ENCODE peak calls at places on chromosomes 3 and 15, in nine cellular contexts. U, J, B, I, G, C, R, Y and P are unnamed samples.

GRCh38 chr15:75732206-75732808 is 19.7 kb upstream of the CSPG4 start:
- DNase-seq in U (no peak), J (no peak), B (no peak), I (no peak), G (peak), C (no peak), R (no peak), Y (no peak), P (no peak)

GRCh38 chr15:74651251-74651741 is 35.7 kb downstream of the CLK3 start:
- DNase-seq in U (no peak), J (no peak), B (no peak), I (peak), G (no peak), C (no peak), R (no peak), Y (no peak), P (no peak)

GRCh38 chr3:78927787-78928186 is 840.0 kb downstream of the ROBO1 start:
- DNase-seq in U (no peak), J (no peak), B (no peak), I (no peak), G (no peak), C (no peak), R (no peak), Y (no peak), P (no peak)

GRCh38 chr3:34033840-34034239 is 235.4 kb downstream of the PDCD6IP start:
- DNase-seq in U (no peak), J (no peak), B (no peak), I (no peak), G (no peak), C (no peak), R (no peak), Y (no peak), P (no peak)

GRCh38 chr3:112397529-112397928 is 64.6 kb downstream of the CD200 start:
- DNase-seq in U (no peak), J (no peak), B (no peak), I (peak), G (no peak), C (no peak), R (no peak), Y (no peak), P (no peak)

GRCh38 chr3:67617518-67617917 is 36.9 kb downstream of the SUCLG2 start:
- DNase-seq in U (no peak), J (no peak), B (no peak), I (no peak), G (no peak), C (no peak), R (no peak), Y (no peak), P (no peak)

GRCh38 chr15:81292516-81293001 is 31.4 kb downstream of the STARD5 start:
- DNase-seq in U (no peak), J (peak), B (no peak), I (no peak), G (no peak), C (no peak), R (no peak), Y (peak), P (no peak)

GRCh38 chr3:106309274-106309673 is 440.5 kb upstream of the CBLB start:
- DNase-seq in U (no peak), J (no peak), B (no peak), I (no peak), G (no peak), C (no peak), R (no peak), Y (no peak), P (no peak)

GRCh38 chr3:127668906-127669305 is 3.8 kb upstream of the ABTB1 start:
- DNase-seq in U (no peak), J (no peak), B (no peak), I (no peak), G (no peak), C (no peak), R (no peak), Y (no peak), P (no peak)

GRCh38 chr15:47439870-47440155 is 277.5 kb upstream of the SEMA6D start:
- DNase-seq in U (no peak), J (no peak), B (no peak), I (peak), G (no peak), C (no peak), R (no peak), Y (no peak), P (no peak)

GRCh38 chr3:12544652-12545472 is 437 bp downstream of the MKRN2OS start:
- DNase-seq in U (no peak), J (no peak), B (no peak), I (no peak), G (no peak), C (no peak), R (no peak), Y (no peak), P (no peak)

GRCh38 chr3:57544181-57545125 is at the start of gene DNAH12:
- DNase-seq in U (peak), J (peak), B (no peak), I (no peak), G (peak), C (no peak), R (no peak), Y (no peak), P (peak)

GRCh38 chr3:166282931-166283330 is 445.7 kb upstream of the BCHE start:
- DNase-seq in U (no peak), J (no peak), B (no peak), I (no peak), G (no peak), C (no peak), R (no peak), Y (no peak), P (no peak)

GRCh38 chr3:166284994-166285393 is 447.8 kb upstream of the BCHE start:
- DNase-seq in U (no peak), J (no peak), B (no peak), I (no peak), G (no peak), C (no peak), R (no peak), Y (no peak), P (no peak)

GRCh38 chr3:166283856-166284255 is 446.6 kb upstream of the BCHE start:
- DNase-seq in U (no peak), J (no peak), B (no peak), I (peak), G (no peak), C (no peak), R (no peak), Y (no peak), P (no peak)
- TF ChIP-seq CTCF in U (no peak), J (no peak), B (no peak), I (no peak), G (no peak), C (no peak), R (no peak), Y (no peak), P (no peak)

DNA sequence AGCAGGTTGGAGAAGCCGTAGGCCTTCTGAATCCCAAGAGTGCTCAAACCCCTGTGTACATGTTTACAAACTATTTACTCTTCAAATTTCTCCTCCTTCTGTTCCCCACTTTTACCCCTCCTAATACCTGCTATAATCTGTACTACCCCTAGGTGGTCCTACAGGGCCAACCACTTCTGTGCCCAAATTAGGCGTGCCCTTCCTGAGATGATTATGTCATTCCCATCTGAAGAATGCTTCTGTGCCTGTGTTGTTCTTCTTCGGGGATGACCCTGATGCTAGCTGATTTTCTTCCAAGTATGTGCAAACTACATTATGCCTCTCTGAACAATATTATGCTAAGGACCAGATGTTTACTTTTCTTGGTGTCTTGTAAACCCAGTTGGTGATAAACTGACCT is 20.5 kb downstream of the RBP2 start:
- DNase-seq in U (no peak), J (no peak), B (no peak), I (no peak), G (no peak), C (no peak), R (no peak), Y (no peak), P (no peak)
- TF ChIP-seq CTCF in U (peak), J (no peak), B (peak), I (no peak), G (no peak), C (no peak), R (no peak), Y (no peak), P (peak)

DNA sequence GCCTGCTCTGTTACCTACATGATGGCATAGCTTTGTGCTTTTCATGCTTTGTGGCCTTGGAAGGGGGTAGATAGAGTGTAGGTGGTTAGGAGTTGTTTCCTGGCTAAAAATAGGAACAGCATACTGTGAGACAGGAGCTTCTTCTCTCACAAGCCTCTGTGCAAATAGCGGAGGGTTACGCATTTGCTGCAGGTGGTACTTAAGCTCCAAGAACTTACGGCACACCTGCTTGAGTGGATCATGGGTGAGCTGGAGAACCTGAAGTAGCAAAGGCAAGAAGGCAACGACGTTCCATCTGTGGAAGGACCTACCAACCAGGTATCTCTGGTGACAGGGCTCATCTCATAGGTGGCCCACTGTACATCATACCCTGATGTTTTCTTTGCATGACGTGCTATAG is 66.0 kb downstream of the ST6GAL1 start:
- DNase-seq in U (no peak), J (peak), B (no peak), I (no peak), G (no peak), C (no peak), R (no peak), Y (no peak), P (no peak)
- TF ChIP-seq CTCF in U (no peak), J (no peak), B (no peak), I (no peak), G (no peak), C (no peak), R (no peak), Y (no peak), P (no peak)

GRCh38 chr3:134300520-134300919 is 49.9 kb upstream of the RYK start:
- DNase-seq in U (peak), J (no peak), B (no peak), I (no peak), G (no peak), C (no peak), R (no peak), Y (no peak), P (no peak)
- TF ChIP-seq CTCF in U (no peak), J (no peak), B (no peak), I (peak), G (no peak), C (no peak), R (peak), Y (peak), P (peak)

DNA sequence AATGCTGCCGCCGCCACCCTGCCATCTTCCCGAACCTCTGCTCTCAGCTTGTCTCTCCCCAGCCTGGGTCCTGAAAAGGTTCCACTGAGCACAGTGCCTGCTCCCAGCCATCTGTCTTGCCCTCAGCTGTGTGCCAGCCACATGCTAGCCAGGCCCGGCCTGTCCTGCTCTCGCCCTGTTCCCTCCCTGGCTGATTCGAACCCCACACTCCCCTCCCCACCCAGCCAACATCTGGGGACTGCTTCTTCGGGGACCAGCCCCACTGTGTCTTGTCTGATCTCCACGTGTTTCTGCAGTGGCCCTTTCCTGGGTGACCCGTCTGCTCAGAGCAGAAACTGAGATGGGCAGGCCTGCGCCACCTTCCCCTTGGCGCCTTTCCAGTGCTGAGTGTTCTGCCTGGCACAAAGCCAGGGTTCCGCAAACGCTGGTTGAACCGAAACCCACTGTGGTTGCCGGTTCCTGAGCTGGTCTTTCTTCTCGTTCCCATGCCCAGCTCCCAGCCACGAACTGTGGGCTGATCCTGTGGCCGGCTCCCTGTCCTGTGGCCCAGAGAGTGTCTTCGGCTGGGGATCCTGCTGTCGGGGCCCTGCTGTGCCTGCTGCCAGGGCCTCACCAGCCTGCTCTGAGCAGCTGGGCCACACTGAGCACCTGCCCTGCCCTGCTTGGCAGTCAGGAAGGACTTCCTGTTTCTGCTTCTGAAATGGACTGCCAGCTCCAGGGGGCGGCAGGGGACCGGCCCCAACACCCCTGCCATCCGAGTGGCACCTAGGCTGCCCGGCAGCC is 62.7 kb upstream of the KLF13 start:
- DNase-seq in U (no peak), J (peak), B (no peak), I (no peak), G (peak), C (peak), R (peak), Y (peak), P (no peak)
- TF ChIP-seq CTCF in U (no peak), J (no peak), B (no peak), I (no peak), G (peak), C (no peak), R (no peak), Y (no peak), P (no peak)

GRCh38 chr3:187975571-187976360 is 178.2 kb upstream of the LPP start:
- DNase-seq in U (no peak), J (no peak), B (no peak), I (peak), G (no peak), C (peak), R (no peak), Y (peak), P (no peak)

GRCh38 chr3:187973977-187974856 is 179.7 kb upstream of the LPP start:
- DNase-seq in U (no peak), J (no peak), B (no peak), I (no peak), G (no peak), C (no peak), R (no peak), Y (no peak), P (no peak)

GRCh38 chr3:187972454-187972853 is 181.5 kb upstream of the LPP start:
- DNase-seq in U (no peak), J (no peak), B (no peak), I (no peak), G (no peak), C (no peak), R (no peak), Y (no peak), P (no peak)

GRCh38 chr3:187976361-187976900 is 177.5 kb upstream of the LPP start:
- DNase-seq in U (no peak), J (no peak), B (no peak), I (no peak), G (no peak), C (no peak), R (no peak), Y (no peak), P (no peak)

GRCh38 chr3:187974857-187975257 is 179.1 kb upstream of the LPP start:
- DNase-seq in U (no peak), J (no peak), B (no peak), I (no peak), G (no peak), C (no peak), R (no peak), Y (no peak), P (no peak)
- TF ChIP-seq CTCF in U (no peak), J (no peak), B (peak), I (peak), G (no peak), C (peak), R (no peak), Y (peak), P (no peak)

GRCh38 chr15:49901867-49902775 is 216.9 kb downstream of the ATP8B4 start:
- DNase-seq in U (no peak), J (no peak), B (peak), I (peak), G (no peak), C (no peak), R (no peak), Y (no peak), P (no peak)
- TF ChIP-seq CTCF in U (no peak), J (peak), B (peak), I (peak), G (no peak), C (peak), R (peak), Y (peak), P (no peak)

DNA sequence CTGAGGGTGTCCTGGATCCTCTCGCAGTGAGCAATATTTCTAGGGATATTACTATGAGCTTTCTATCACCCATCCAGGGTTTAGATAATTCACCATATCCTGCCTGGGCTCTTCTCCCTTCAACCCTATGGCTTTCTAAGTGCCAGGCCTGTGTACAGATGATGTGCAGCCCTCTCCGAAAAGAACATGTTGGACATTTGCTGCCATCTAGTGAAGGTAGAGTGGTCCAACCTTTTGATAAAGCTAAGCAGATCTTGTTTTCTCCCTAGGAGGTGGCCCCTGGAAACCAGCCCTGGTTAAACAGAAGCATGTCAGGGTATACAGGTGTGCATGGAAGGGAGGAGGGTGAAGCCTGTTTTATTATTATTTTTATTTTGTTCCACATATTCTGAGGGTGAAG is 27.9 kb upstream of the SCN10A start:
- DNase-seq in U (peak), J (no peak), B (peak), I (peak), G (no peak), C (no peak), R (peak), Y (no peak), P (no peak)
- TF ChIP-seq CTCF in U (no peak), J (no peak), B (peak), I (peak), G (peak), C (peak), R (peak), Y (peak), P (peak)